ENCODE peak calls at places on chromosomes 11 and 22, in nine cellular contexts. One of them, this sample, is unnamed.

GRCh38 chr11:32893947-32894827 is 1.6 kb downstream of the QSER1 start:
- DNase-seq in IMR-90: peak
- DNase-seq in H54: peak
- DNase-seq in lower leg skin: peak
- DNase-seq in HepG2: peak
- DNase-seq in esophagus squamous epithelium: no peak
- DNase-seq in HCT116: peak
- DNase-seq in H1: no peak
- DNase-seq in uterus: no peak
- DNase-seq in this sample: no peak

GRCh38 chr11:662689-663274 is 25.7 kb downstream of the DRD4 start:
- DNase-seq in uterus: peak
- DNase-seq in HepG2: peak
- DNase-seq in IMR-90: peak
- DNase-seq in H54: peak
- DNase-seq in lower leg skin: no peak
- DNase-seq in esophagus squamous epithelium: no peak
- DNase-seq in HCT116: peak
- DNase-seq in H1: peak
- DNase-seq in this sample: peak

GRCh38 chr11:61907871-61908729 is 9.3 kb downstream of the RAB3IL1 start:
- DNase-seq in HepG2: no peak
- DNase-seq in esophagus squamous epithelium: no peak
- DNase-seq in lower leg skin: no peak
- DNase-seq in uterus: no peak
- DNase-seq in H54: no peak
- DNase-seq in HCT116: no peak
- DNase-seq in IMR-90: no peak
- DNase-seq in H1: no peak
- DNase-seq in this sample: no peak

GRCh38 chr22:35313311-35314121 is 13.8 kb downstream of the TOM1 start:
- DNase-seq in H54: peak
- DNase-seq in H1: no peak
- DNase-seq in esophagus squamous epithelium: no peak
- DNase-seq in HepG2: peak
- DNase-seq in IMR-90: peak
- DNase-seq in lower leg skin: peak
- DNase-seq in HCT116: no peak
- DNase-seq in uterus: peak
- DNase-seq in this sample: peak

GRCh38 chr11:134854391-134854991 is 442.4 kb upstream of the B3GAT1 start:
- DNase-seq in H1: peak
- DNase-seq in uterus: no peak
- DNase-seq in IMR-90: no peak
- DNase-seq in lower leg skin: peak
- DNase-seq in esophagus squamous epithelium: no peak
- DNase-seq in HCT116: no peak
- DNase-seq in H54: no peak
- DNase-seq in HepG2: no peak
- DNase-seq in this sample: no peak

GRCh38 chr11:80519591-80520258 is 1078.9 kb upstream of the TENM4 start:
- DNase-seq in H54: no peak
- DNase-seq in lower leg skin: no peak
- DNase-seq in IMR-90: no peak
- DNase-seq in H1: no peak
- DNase-seq in esophagus squamous epithelium: no peak
- DNase-seq in uterus: no peak
- DNase-seq in HCT116: no peak
- DNase-seq in HepG2: no peak
- DNase-seq in this sample: no peak

GRCh38 chr11:15106201-15106965 is 8.3 kb upstream of the INSC start:
- DNase-seq in H54: peak
- DNase-seq in IMR-90: peak
- DNase-seq in uterus: no peak
- DNase-seq in H1: no peak
- DNase-seq in esophagus squamous epithelium: no peak
- DNase-seq in lower leg skin: no peak
- DNase-seq in HCT116: peak
- DNase-seq in HepG2: no peak
- DNase-seq in this sample: no peak

GRCh38 chr11:134206185-134206584 is 17.6 kb downstream of the NCAPD3 start:
- DNase-seq in HepG2: no peak
- DNase-seq in HCT116: no peak
- DNase-seq in IMR-90: no peak
- DNase-seq in uterus: no peak
- DNase-seq in H54: no peak
- DNase-seq in esophagus squamous epithelium: no peak
- DNase-seq in H1: no peak
- DNase-seq in lower leg skin: no peak
- DNase-seq in this sample: no peak

GRCh38 chr11:13891911-13892310 is 70.6 kb upstream of the SPON1 start:
- DNase-seq in H1: no peak
- DNase-seq in esophagus squamous epithelium: no peak
- DNase-seq in IMR-90: no peak
- DNase-seq in HCT116: no peak
- DNase-seq in lower leg skin: no peak
- DNase-seq in H54: no peak
- DNase-seq in HepG2: no peak
- DNase-seq in uterus: no peak
- DNase-seq in this sample: no peak

GRCh38 chr22:49006207-49007012 is 821.3 kb downstream of the BRD1 start:
- DNase-seq in IMR-90: no peak
- DNase-seq in lower leg skin: peak
- DNase-seq in HCT116: no peak
- DNase-seq in H1: peak
- DNase-seq in H54: no peak
- DNase-seq in uterus: no peak
- DNase-seq in esophagus squamous epithelium: no peak
- DNase-seq in HepG2: no peak
- DNase-seq in this sample: peak

GRCh38 chr11:105738972-105739574 is 129.2 kb downstream of the GRIA4 start:
- DNase-seq in uterus: no peak
- DNase-seq in H1: no peak
- DNase-seq in esophagus squamous epithelium: no peak
- DNase-seq in IMR-90: no peak
- DNase-seq in HCT116: no peak
- DNase-seq in lower leg skin: no peak
- DNase-seq in HepG2: no peak
- DNase-seq in H54: no peak
- DNase-seq in this sample: no peak

GRCh38 chr11:27192184-27192583 is 151.6 kb downstream of the BBOX1 start:
- DNase-seq in H1: no peak
- DNase-seq in lower leg skin: no peak
- DNase-seq in esophagus squamous epithelium: no peak
- DNase-seq in HepG2: no peak
- DNase-seq in HCT116: no peak
- DNase-seq in IMR-90: no peak
- DNase-seq in H54: no peak
- DNase-seq in uterus: no peak
- DNase-seq in this sample: no peak

GRCh38 chr22:47059701-47060161 is 297.3 kb downstream of the TBC1D22A start:
- DNase-seq in HCT116: no peak
- DNase-seq in H54: peak
- DNase-seq in uterus: no peak
- DNase-seq in lower leg skin: no peak
- DNase-seq in HepG2: no peak
- DNase-seq in H1: no peak
- DNase-seq in IMR-90: no peak
- DNase-seq in esophagus squamous epithelium: no peak
- DNase-seq in this sample: no peak

GRCh38 chr11:100687032-100687629 is at the start of gene ARHGAP42:
- DNase-seq in lower leg skin: peak
- DNase-seq in IMR-90: peak
- DNase-seq in H54: peak
- DNase-seq in HepG2: peak
- DNase-seq in HCT116: no peak
- DNase-seq in H1: peak
- DNase-seq in uterus: peak
- DNase-seq in esophagus squamous epithelium: no peak
- DNase-seq in this sample: peak

GRCh38 chr22:37244114-37244921 is at the start of gene RAC2:
- DNase-seq in esophagus squamous epithelium: peak
- DNase-seq in lower leg skin: peak
- DNase-seq in IMR-90: peak
- DNase-seq in H54: peak
- DNase-seq in H1: no peak
- DNase-seq in HCT116: peak
- DNase-seq in HepG2: no peak
- DNase-seq in uterus: peak
- DNase-seq in this sample: peak
- TF ChIP-seq POLR2A in esophagus squamous epithelium: peak
- TF ChIP-seq POLR2A in lower leg skin: no peak
- TF ChIP-seq POLR2A in IMR-90: no peak
- TF ChIP-seq POLR2A in H54: peak
- TF ChIP-seq POLR2A in H1: no peak
- TF ChIP-seq POLR2A in HCT116: no peak
- TF ChIP-seq POLR2A in HepG2: no peak
- TF ChIP-seq POLR2A in uterus: no peak
- TF ChIP-seq POLR2A in this sample: no peak

DNA sequence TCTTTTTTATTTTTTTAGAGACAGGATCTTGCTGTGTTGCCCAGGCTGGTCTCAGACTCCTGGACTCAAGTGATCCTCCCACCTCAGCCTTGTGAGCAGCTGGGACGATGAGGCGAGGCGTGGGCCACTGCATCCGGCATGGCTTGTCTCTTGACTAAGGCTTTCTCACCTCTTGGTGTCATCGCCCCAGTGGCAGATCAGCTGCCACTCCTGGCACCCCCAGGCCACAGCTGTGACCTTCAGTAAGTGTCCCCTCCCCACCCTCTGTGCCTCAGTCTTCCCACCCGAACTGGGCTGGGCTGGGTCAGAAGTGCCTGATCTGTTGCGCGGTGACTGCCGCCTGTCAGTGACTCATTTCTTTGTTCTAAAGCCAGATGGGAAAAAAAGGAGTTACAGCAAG is 3.6 kb downstream of the SYNGR1 start:
- DNase-seq in HepG2: no peak
- DNase-seq in HCT116: no peak
- DNase-seq in IMR-90: no peak
- DNase-seq in uterus: no peak
- DNase-seq in lower leg skin: no peak
- DNase-seq in H54: no peak
- DNase-seq in esophagus squamous epithelium: no peak
- DNase-seq in H1: no peak
- DNase-seq in this sample: no peak
- TF ChIP-seq POLR2A in HepG2: no peak
- TF ChIP-seq POLR2A in HCT116: no peak
- TF ChIP-seq POLR2A in IMR-90: no peak
- TF ChIP-seq POLR2A in uterus: no peak
- TF ChIP-seq POLR2A in lower leg skin: no peak
- TF ChIP-seq POLR2A in H54: no peak
- TF ChIP-seq POLR2A in esophagus squamous epithelium: no peak
- TF ChIP-seq POLR2A in H1: no peak
- TF ChIP-seq POLR2A in this sample: no peak

DNA sequence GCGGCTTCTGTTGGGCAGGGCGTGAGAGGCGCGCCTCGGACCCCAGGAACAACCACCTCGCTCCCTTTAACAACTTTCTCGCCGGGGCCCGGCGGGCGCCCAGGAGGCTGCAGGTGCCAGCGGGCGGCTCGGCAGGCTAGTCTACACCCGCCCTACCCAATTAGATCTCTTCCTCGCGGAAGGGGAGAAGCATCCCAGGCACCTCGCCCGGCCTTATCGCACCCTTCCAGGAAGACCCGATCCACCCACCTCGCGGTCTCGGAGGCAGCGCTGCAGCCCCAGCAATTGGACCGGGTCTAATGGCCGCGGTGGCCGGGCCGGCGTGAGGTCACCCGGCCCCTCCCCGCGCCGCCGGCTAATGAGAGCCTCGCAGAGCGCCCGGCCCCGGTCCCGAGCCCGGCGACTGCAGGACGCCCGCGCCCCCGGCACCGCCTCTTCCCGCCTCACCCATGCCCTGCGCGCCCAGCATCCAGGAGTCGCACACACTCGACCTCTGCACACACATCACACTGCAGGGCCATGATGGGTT is at the start of gene PLAAT3:
- DNase-seq in H54: peak
- DNase-seq in IMR-90: no peak
- DNase-seq in lower leg skin: peak
- DNase-seq in esophagus squamous epithelium: no peak
- DNase-seq in H1: peak
- DNase-seq in uterus: peak
- DNase-seq in HepG2: no peak
- DNase-seq in HCT116: peak
- DNase-seq in this sample: peak
- TF ChIP-seq POLR2A in H54: peak
- TF ChIP-seq POLR2A in IMR-90: no peak
- TF ChIP-seq POLR2A in lower leg skin: no peak
- TF ChIP-seq POLR2A in esophagus squamous epithelium: peak
- TF ChIP-seq POLR2A in H1: no peak
- TF ChIP-seq POLR2A in uterus: peak
- TF ChIP-seq POLR2A in HepG2: no peak
- TF ChIP-seq POLR2A in HCT116: no peak
- TF ChIP-seq POLR2A in this sample: no peak

DNA sequence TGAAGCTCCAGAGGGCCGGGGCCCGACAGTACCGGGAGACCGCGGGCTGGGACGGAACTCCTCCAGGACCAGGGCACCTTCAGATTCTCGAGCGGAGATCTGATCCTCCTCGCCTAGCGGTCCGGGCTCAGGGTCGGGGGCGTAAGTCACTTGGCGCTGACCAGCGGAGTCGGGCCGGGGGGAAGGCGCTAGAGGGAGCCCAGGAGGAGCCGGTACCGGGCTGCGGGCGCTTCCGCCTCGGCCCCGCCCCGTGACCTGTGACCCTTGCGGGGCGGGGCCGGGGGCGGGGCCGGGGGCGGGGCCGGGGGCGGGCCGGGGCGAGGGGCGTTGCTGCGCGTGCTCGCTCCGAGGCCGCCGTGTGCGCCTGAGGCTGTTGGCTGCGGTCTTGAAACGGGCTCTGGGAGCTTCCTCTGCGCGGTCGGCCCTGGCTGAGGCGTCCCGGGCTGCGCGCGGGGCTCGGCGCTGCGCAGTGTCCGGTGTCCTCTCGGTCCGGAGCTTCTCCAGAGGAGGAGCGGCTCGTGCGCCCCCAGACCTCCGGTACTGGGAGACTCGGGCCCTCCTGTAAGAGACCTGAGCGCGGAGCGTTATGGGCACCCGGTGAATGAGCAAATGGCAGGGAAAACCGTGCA is at the start of gene ARSA:
- DNase-seq in IMR-90: peak
- DNase-seq in H54: no peak
- DNase-seq in lower leg skin: peak
- DNase-seq in HCT116: no peak
- DNase-seq in esophagus squamous epithelium: no peak
- DNase-seq in uterus: peak
- DNase-seq in HepG2: peak
- DNase-seq in H1: peak
- DNase-seq in this sample: peak
- TF ChIP-seq POLR2A in IMR-90: no peak
- TF ChIP-seq POLR2A in H54: peak
- TF ChIP-seq POLR2A in lower leg skin: no peak
- TF ChIP-seq POLR2A in HCT116: peak
- TF ChIP-seq POLR2A in esophagus squamous epithelium: peak
- TF ChIP-seq POLR2A in uterus: peak
- TF ChIP-seq POLR2A in HepG2: peak
- TF ChIP-seq POLR2A in H1: no peak
- TF ChIP-seq POLR2A in this sample: no peak

GRCh38 chr11:130478204-130478701 is 29.8 kb downstream of the ADAMTS15 start:
- DNase-seq in HCT116: no peak
- DNase-seq in lower leg skin: peak
- DNase-seq in HepG2: no peak
- DNase-seq in uterus: peak
- DNase-seq in H1: peak
- DNase-seq in esophagus squamous epithelium: no peak
- DNase-seq in H54: peak
- DNase-seq in IMR-90: peak
- DNase-seq in this sample: peak
- TF ChIP-seq POLR2A in HCT116: no peak
- TF ChIP-seq POLR2A in lower leg skin: no peak
- TF ChIP-seq POLR2A in HepG2: no peak
- TF ChIP-seq POLR2A in uterus: no peak
- TF ChIP-seq POLR2A in H1: no peak
- TF ChIP-seq POLR2A in esophagus squamous epithelium: no peak
- TF ChIP-seq POLR2A in H54: no peak
- TF ChIP-seq POLR2A in IMR-90: no peak
- TF ChIP-seq POLR2A in this sample: no peak

This sample was measured in stomach.